ENCODE peak calls at places on chromosomes 1 and 21, in five cellular contexts. J, P, V, F and O are unnamed samples.

GRCh38 chr1:180953291-180953747 is 40.6 kb downstream of the KIAA1614 start:
- DNase-seq in J (peak), P (peak), V (no peak), F (peak), O (no peak)

GRCh38 chr1:145992502-145992936 is 3.9 kb downstream of the TXNIP start:
- DNase-seq in J (no peak), P (no peak), V (no peak), F (no peak), O (no peak)

GRCh38 chr1:119047040-119047438 is 58.9 kb upstream of the TBX15 start:
- DNase-seq in J (no peak), P (no peak), V (no peak), F (no peak), O (no peak)

GRCh38 chr21:35256468-35256988 is 207.4 kb upstream of the RUNX1 start:
- DNase-seq in J (peak), P (peak), V (no peak), F (peak), O (no peak)

GRCh38 chr1:205335692-205336091 is 14.1 kb upstream of the NUAK2 start:
- DNase-seq in J (peak), P (peak), V (peak), F (peak), O (peak)

GRCh38 chr1:28832966-28833365 is 21.0 kb downstream of the OPRD1 start:
- DNase-seq in J (no peak), P (no peak), V (no peak), F (no peak), O (no peak)

GRCh38 chr1:164886101-164886500 is 327.1 kb downstream of the PBX1 start:
- DNase-seq in J (no peak), P (peak), V (no peak), F (no peak), O (no peak)

GRCh38 chr1:186750250-186750649 is 70.0 kb upstream of the PTGS2 start:
- DNase-seq in J (no peak), P (peak), V (no peak), F (no peak), O (no peak)

GRCh38 chr1:56062625-56063024 is 516.7 kb downstream of the PLPP3 start:
- DNase-seq in J (no peak), P (no peak), V (no peak), F (no peak), O (no peak)

GRCh38 chr1:217734973-217735372 is 103.8 kb downstream of the SPATA17 start:
- DNase-seq in J (no peak), P (peak), V (no peak), F (no peak), O (no peak)

GRCh38 chr1:6414443-6414844 is 5.3 kb downstream of the HES2 start:
- DNase-seq in J (no peak), P (peak), V (no peak), F (no peak), O (no peak)

GRCh38 chr1:75632350-75632949 is 21.5 kb upstream of the SLC44A5 start:
- DNase-seq in J (no peak), P (peak), V (no peak), F (no peak), O (no peak)

GRCh38 chr21:46035809-46036695 is 54.5 kb downstream of the COL6A1 start:
- DNase-seq in J (no peak), P (no peak), V (no peak), F (no peak), O (no peak)

GRCh38 chr21:17388226-17388625 is 124.6 kb upstream of the CXADR start:
- DNase-seq in J (no peak), P (no peak), V (no peak), F (no peak), O (no peak)

GRCh38 chr1:235783148-235783776 is 83.4 kb downstream of the LYST start:
- DNase-seq in J (no peak), P (peak), V (no peak), F (no peak), O (no peak)

GRCh38 chr1:24426738-24427468 is 11.3 kb downstream of the NIPAL3 start:
- DNase-seq in J (no peak), P (no peak), V (no peak), F (no peak), O (no peak)

GRCh38 chr1:6127587-6128163 is 52.4 kb downstream of the CHD5 start:
- DNase-seq in J (peak), P (peak), V (peak), F (peak), O (no peak)

GRCh38 chr1:1841575-1841991 is 49.3 kb downstream of the GNB1 start:
- DNase-seq in J (no peak), P (no peak), V (no peak), F (no peak), O (no peak)

GRCh38 chr1:85229574-85230097 is 28.8 kb upstream of the SYDE2 start:
- DNase-seq in J (no peak), P (no peak), V (no peak), F (no peak), O (no peak)

GRCh38 chr1:181117648-181118449 is 29.3 kb downstream of the IER5 start:
- DNase-seq in J (no peak), P (peak), V (no peak), F (peak), O (no peak)

GRCh38 chr1:80961464-80962190 is 839.1 kb upstream of the ADGRL2 start:
- DNase-seq in J (no peak), P (no peak), V (no peak), F (no peak), O (no peak)

GRCh38 chr1:197218857-197219256 is 49.2 kb upstream of the CRB1 start:
- DNase-seq in J (no peak), P (no peak), V (no peak), F (no peak), O (no peak)

GRCh38 chr1:223748773-223749733 is 36.7 kb downstream of the CAPN2 start:
- DNase-seq in J (peak), P (peak), V (peak), F (peak), O (peak)

GRCh38 chr1:17572264-17572985 is 32.9 kb downstream of the ARHGEF10L start:
- DNase-seq in J (no peak), P (no peak), V (no peak), F (no peak), O (no peak)

GRCh38 chr1:194081444-194081843 is 895.0 kb upstream of the B3GALT2 start:
- DNase-seq in J (no peak), P (no peak), V (no peak), F (no peak), O (no peak)

GRCh38 chr1:204769997-204770396 is 84.5 kb upstream of the LRRN2 start:
- DNase-seq in J (no peak), P (peak), V (no peak), F (no peak), O (no peak)

GRCh38 chr1:9252999-9253398 is 18.4 kb downstream of the H6PD start:
- DNase-seq in J (no peak), P (no peak), V (no peak), F (no peak), O (no peak)

GRCh38 chr1:241772932-241773500 is 75.0 kb upstream of the EXO1 start:
- DNase-seq in J (no peak), P (no peak), V (no peak), F (no peak), O (no peak)

GRCh38 chr1:72281637-72282270 is 585 bp downstream of the NEGR1 start:
- DNase-seq in J (peak), P (peak), V (no peak), F (peak), O (no peak)

GRCh38 chr1:168135982-168136708 is 585 bp downstream of the GPR161 start:
- DNase-seq in J (peak), P (peak), V (peak), F (peak), O (peak)

GRCh38 chr1:151372411-151372934 is at the start of gene SELENBP1:
- DNase-seq in J (peak), P (peak), V (peak), F (peak), O (no peak)

GRCh38 chr1:31510853-31511789 is 65.2 kb upstream of the TINAGL1 start:
- DNase-seq in J (peak), P (peak), V (no peak), F (no peak), O (no peak)

GRCh38 chr21:17406202-17406601 is 106.6 kb upstream of the CXADR start:
- DNase-seq in J (no peak), P (no peak), V (no peak), F (no peak), O (no peak)

GRCh38 chr1:19009882-19010321 is 53.4 kb upstream of the IFFO2 start:
- DNase-seq in J (peak), P (peak), V (no peak), F (no peak), O (no peak)

GRCh38 chr1:161216945-161217712 is 2.0 kb downstream of the FCER1G start:
- DNase-seq in J (no peak), P (no peak), V (no peak), F (peak), O (no peak)

GRCh38 chr1:2003564-2004131 is at the start of gene CFAP74:
- DNase-seq in J (no peak), P (no peak), V (peak), F (peak), O (peak)

GRCh38 chr1:64539279-64539678 is 69.3 kb downstream of the CACHD1 start:
- DNase-seq in J (no peak), P (no peak), V (no peak), F (no peak), O (no peak)

GRCh38 chr1:20185834-20186782 is at the start of the genes PLA2G2C and UBXN10:
- DNase-seq in J (peak), P (no peak), V (peak), F (peak), O (peak)

GRCh38 chr1:39268112-39268581 is 63.7 kb downstream of the MACF1 start:
- DNase-seq in J (no peak), P (no peak), V (no peak), F (peak), O (no peak)

DNA sequence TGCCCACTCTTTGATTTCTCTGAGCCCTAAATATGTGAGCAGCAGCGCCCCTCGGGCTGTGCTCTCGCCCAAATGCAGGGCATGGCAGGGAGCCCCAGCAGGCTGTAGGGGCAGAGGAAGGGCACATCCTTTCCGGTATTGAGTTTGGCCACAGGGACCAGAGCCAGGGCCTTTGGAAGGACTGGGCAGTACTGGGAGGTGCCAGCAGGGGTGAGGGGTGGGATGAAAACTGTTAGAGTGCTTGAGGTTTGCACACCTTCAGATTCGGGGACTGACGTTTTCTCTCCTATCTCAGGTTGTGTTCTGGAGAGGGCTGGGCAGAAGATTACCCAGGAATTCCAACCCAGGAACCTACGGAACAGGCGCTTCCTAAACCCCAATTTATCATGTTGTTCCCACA is 2.2 kb upstream of the ATP1A2 start:
- DNase-seq in J (no peak), P (no peak), V (no peak), F (no peak), O (no peak)
- TF ChIP-seq CTCF in J (no peak), P (no peak), V (peak), F (no peak), O (peak)

DNA sequence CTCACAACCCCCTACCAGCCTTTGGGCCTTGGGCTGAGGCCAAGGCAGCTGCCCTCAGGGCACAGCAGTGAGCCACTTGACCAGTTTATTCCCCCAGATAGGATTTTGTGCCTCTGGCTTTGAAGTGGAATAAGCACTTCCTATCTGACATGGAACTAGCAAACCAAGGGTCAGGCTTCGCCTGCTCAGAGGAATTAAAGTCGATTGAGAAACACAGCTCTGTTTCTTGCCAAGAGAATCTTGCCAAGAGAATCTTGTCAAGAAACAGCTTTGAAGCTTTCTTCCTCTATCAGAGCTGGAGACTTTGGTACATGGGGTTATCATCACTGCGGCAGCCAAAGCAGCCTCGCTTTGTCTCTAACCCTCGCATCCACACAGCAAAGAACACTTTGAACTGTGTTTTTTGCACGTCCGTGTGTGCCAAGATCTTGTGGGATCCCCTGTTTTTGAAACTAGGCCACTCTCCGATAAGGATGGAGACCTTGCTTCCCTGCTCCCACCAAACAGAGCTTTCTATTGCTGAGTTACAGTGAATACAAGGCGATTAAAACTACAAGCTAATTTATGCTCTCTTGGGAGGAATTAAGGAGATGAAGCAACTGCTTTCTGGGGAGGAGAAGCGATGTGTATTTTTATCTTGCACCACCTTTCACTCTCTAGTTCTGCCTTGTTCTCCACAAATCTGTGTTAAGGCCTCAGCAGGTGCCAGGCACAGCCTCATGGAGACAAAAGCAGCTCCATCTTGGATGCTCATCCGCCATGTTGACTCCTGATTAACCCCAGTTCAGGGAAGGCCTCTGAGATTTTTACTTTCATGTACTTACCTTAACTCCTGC is 67.3 kb downstream of the RHOU start:
- DNase-seq in J (no peak), P (no peak), V (no peak), F (peak), O (no peak)
- TF ChIP-seq CTCF in J (no peak), P (no peak), V (no peak), F (no peak), O (no peak)

GRCh38 chr1:38039386-38039933 is 7.1 kb downstream of the POU3F1 start:
- DNase-seq in J (no peak), P (no peak), V (no peak), F (no peak), O (no peak)

GRCh38 chr1:38041941-38042834 is 4.4 kb downstream of the POU3F1 start:
- DNase-seq in J (no peak), P (no peak), V (no peak), F (no peak), O (no peak)

GRCh38 chr1:38038836-38039235 is 7.8 kb downstream of the POU3F1 start:
- DNase-seq in J (no peak), P (peak), V (no peak), F (no peak), O (no peak)

GRCh38 chr1:38034871-38035270 is 11.7 kb downstream of the POU3F1 start:
- DNase-seq in J (no peak), P (no peak), V (no peak), F (no peak), O (no peak)

DNA sequence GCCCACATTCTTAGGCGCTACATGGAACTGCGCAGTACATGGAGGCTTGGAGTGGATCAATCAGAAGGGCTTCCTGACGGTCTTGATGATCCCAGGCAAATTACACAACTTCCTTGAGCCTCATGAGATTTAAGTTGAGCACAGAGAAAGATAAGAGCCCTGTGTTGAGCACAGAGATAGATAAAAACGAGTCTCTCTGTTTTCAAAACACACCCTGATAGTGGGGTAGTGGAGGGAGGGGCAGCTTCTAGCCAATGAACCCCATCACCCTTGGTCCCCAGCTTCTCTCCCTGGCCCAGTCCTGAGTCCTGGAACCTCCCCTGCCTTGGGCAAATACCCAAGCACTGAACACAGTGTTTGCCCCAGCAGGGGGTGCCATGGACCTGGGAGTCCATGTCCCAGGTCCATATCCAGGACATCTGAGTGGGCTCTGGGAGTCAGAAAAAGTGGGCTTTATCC is 9.1 kb downstream of the POU3F1 start:
- DNase-seq in J (no peak), P (peak), V (no peak), F (no peak), O (no peak)
- TF ChIP-seq CTCF in J (no peak), P (peak), V (peak), F (no peak), O (peak)

GRCh38 chr1:229689915-229690314 is 63.9 kb downstream of the URB2 start:
- DNase-seq in J (no peak), P (no peak), V (no peak), F (no peak), O (no peak)
- TF ChIP-seq CTCF in J (no peak), P (no peak), V (no peak), F (no peak), O (no peak)

DNA sequence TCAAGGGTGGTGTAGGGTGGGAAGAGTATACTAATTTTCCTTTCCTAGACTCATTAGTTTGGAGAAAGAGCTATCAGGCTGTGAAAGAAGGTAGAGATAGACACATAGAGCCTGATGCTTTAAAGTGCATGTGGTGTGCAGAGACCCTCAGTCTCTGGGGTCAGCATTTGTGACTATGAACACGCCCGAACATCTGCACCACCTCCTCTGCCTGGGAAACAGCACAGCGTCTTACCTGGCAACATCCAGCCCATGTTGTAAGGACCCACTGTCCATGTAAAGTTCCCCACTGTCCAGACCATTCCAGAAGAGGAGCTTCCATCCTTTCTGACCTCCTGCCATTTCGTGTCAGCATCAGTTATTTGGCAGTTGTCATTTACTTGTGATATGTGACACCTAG is 83.4 kb downstream of the KCND3 start:
- DNase-seq in J (no peak), P (no peak), V (no peak), F (no peak), O (no peak)
- TF ChIP-seq CTCF in J (no peak), P (no peak), V (no peak), F (no peak), O (no peak)

DNA sequence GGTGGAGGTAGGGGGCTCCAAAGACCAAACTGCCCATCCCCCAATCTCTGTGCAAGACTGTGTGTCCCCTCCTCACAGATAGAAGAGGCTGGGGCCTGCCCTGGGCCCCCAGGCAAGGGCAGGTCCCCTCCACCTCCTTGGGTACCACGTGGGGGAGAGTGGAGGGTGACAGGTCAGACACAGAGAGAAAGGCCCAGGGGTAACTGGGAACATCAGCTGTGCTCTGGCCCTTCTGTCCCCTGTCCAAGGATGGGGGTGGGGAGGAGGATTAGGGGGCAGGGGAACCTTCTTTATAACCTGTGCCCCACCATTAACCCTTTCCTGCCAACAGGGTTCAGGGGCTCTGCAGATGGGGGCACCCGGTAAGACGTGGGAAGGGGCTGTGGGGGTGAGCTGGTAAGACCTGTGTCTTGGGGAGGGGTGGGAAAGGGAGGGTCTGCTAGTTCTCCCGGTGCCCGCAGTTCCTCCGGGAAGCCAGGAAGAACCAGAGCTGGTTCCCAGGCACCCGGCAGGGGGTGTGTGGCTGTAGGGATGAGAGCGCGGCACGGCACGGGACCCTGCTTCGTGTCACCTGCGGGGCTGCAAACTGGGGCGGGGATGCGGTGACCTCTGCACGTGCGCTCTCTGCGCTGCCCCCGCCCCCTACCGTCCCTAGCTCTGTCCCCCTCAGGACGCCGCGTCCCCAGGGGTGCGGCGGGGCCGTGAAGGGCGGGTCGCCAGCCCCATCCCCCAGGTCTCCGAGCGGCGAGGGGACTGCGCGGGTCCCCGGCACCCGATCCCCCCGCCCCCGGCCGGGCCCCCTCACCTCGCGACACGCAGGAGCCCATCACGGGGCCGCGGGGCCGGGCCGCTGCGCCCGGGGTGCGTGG is 601 bp downstream of the FAM131C start:
- DNase-seq in J (no peak), P (no peak), V (no peak), F (no peak), O (no peak)
- TF ChIP-seq CTCF in J (no peak), P (peak), V (peak), F (no peak), O (no peak)

GRCh38 chr1:58011978-58012377 is 534.5 kb downstream of the OMA1 start:
- DNase-seq in J (no peak), P (no peak), V (no peak), F (no peak), O (no peak)

GRCh38 chr1:58017641-58018040 is 528.9 kb downstream of the OMA1 start:
- DNase-seq in J (no peak), P (no peak), V (no peak), F (no peak), O (no peak)

GRCh38 chr1:58013237-58013636 is 533.3 kb downstream of the OMA1 start:
- DNase-seq in J (no peak), P (no peak), V (no peak), F (no peak), O (no peak)
- TF ChIP-seq CTCF in J (no peak), P (no peak), V (peak), F (no peak), O (peak)

GRCh38 chr1:176994926-176995596 is 169.5 kb downstream of the ASTN1 start:
- DNase-seq in J (no peak), P (peak), V (no peak), F (no peak), O (no peak)
- TF ChIP-seq CTCF in J (no peak), P (no peak), V (no peak), F (no peak), O (no peak)